ENCODE peak calls at places on chromosome 15, in ten cellular contexts. U is A549, E is sigmoid colon, S is stomach, A is SK-N-SH, Z is K562, R is HepG2, C is ovary, K is upper lobe of left lung, W is H1. L is an unnamed sample. For H3K4me1, the result is how much of the 10 kb centered on the place peaks cover.

GRCh38 chr15:42955518-42955917 is 34.9 kb upstream of the TTBK2 start:
- DNase-seq in E (no peak), C (no peak), K (no peak), W (no peak), A (no peak), R (no peak), U (no peak), Z (no peak), S (no peak), L (no peak)

GRCh38 chr15:82995938-82996337 is 9.9 kb downstream of the RAMAC start:
- DNase-seq in W (no peak), A (no peak), C (no peak), S (no peak), K (no peak), R (no peak), E (no peak), Z (no peak), U (no peak), L (no peak)

GRCh38 chr15:60115579-60116415 is 111.7 kb downstream of the FOXB1 start:
- DNase-seq in S (no peak), Z (no peak), R (no peak), A (no peak), C (no peak), W (no peak), K (no peak), U (no peak), E (no peak), L (no peak)

GRCh38 chr15:101089579-101090459 is 162.0 kb downstream of the CHSY1 start:
- DNase-seq in Z (no peak), C (no peak), S (no peak), W (no peak), K (no peak), R (no peak), E (no peak), U (no peak), A (no peak), L (no peak)

GRCh38 chr15:72117448-72117697 is 577 bp downstream of the MYO9A start:
- DNase-seq in W (peak), K (peak), E (peak), S (peak), Z (peak), U (peak), C (peak), R (peak), A (peak), L (peak)

GRCh38 chr15:99211926-99212325 is 37.5 kb downstream of the TTC23 start:
- DNase-seq in W (no peak), E (no peak), U (peak), S (no peak), R (no peak), A (no peak), K (no peak), Z (no peak), C (no peak), L (no peak)

GRCh38 chr15:99873451-99873850 is 140.2 kb upstream of the LYSMD4 start:
- DNase-seq in Z (no peak), R (no peak), A (no peak), C (no peak), S (no peak), E (no peak), U (no peak), K (no peak), W (no peak), L (no peak)

GRCh38 chr15:25874379-25874778 is 11.3 kb upstream of the ATP10A start:
- DNase-seq in E (no peak), R (no peak), S (no peak), K (no peak), C (no peak), A (no peak), U (no peak), W (no peak), Z (no peak), L (no peak)

GRCh38 chr15:60854858-60855568 is 374.1 kb downstream of the RORA start:
- DNase-seq in Z (no peak), R (no peak), E (no peak), W (no peak), A (no peak), U (no peak), K (no peak), S (no peak), C (no peak), L (no peak)

GRCh38 chr15:74291101-74292071 is 55.3 kb downstream of the CCDC33 start:
- DNase-seq in R (peak), C (peak), Z (peak), W (peak), K (peak), E (peak), S (peak), A (peak), U (peak), L (peak)

GRCh38 chr15:65791335-65792129 is 561 bp downstream of the DENND4A start:
- DNase-seq in A (no peak), S (peak), K (peak), W (no peak), U (peak), R (peak), E (peak), C (peak), Z (no peak), L (peak)

GRCh38 chr15:75673426-75674247 is 25.9 kb downstream of the SNX33 start:
- DNase-seq in Z (no peak), C (peak), A (no peak), R (no peak), S (peak), K (peak), U (no peak), E (peak), W (no peak), L (peak)

GRCh38 chr15:71302861-71303410 is 187.7 kb downstream of the THSD4 start:
- DNase-seq in E (no peak), Z (no peak), W (no peak), K (no peak), C (no peak), A (no peak), S (no peak), R (no peak), U (no peak), L (no peak)

GRCh38 chr15:99054025-99054387 is 46.4 kb upstream of the PGPEP1L start:
- DNase-seq in R (no peak), W (no peak), C (no peak), A (no peak), Z (no peak), K (no peak), U (no peak), S (no peak), E (no peak), L (no peak)

GRCh38 chr15:101647251-101647650 is 4.9 kb downstream of the TM2D3 start:
- DNase-seq in Z (no peak), K (no peak), E (no peak), W (no peak), R (no peak), S (no peak), U (peak), C (no peak), A (peak), L (no peak)

GRCh38 chr15:92848464-92848851 is 51.7 kb upstream of the CHD2 start:
- DNase-seq in U (no peak), E (no peak), C (no peak), W (no peak), R (no peak), A (no peak), S (no peak), K (no peak), Z (no peak), L (no peak)

GRCh38 chr15:92847841-92848240 is 52.3 kb upstream of the CHD2 start:
- DNase-seq in E (no peak), U (no peak), C (no peak), A (no peak), R (no peak), K (no peak), W (no peak), Z (no peak), S (no peak), L (no peak)

GRCh38 chr15:92848852-92849598 is 51.1 kb upstream of the CHD2 start:
- DNase-seq in U (no peak), E (no peak), R (no peak), A (no peak), Z (peak), W (no peak), C (no peak), S (no peak), K (no peak), L (no peak)

DNA sequence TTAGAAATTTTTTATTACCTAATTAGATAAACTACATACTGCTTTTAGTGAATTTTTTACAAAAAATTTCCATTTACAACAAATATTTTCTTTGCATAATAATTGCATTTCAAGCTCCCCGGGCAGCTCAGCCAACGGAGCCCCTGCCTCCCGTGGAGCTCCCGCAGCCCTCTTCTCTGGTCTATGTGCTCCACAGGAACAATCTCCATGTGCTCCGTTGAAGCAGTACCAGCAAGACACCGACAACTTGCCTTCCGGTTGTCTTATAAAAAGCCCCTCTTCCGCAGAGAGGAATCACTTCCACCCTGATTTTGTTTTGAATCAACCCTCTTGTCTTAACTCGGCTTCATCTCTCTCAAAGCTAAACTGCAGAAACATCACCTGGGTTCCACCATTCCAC is 46.9 kb upstream of the CHD2 start:
- DNase-seq in E (no peak), C (no peak), S (no peak), K (no peak), R (no peak), W (no peak), Z (no peak), A (no peak), U (no peak), L (no peak)
- TF ChIP-seq EP300 in E (no peak), C (no peak), S (no peak), K (no peak), R (no peak), W (no peak), Z (no peak), A (no peak), U (no peak), L (no peak)

GRCh38 chr15:37019479-37020433 is 80.6 kb downstream of the MEIS2 start:
- DNase-seq in E (no peak), U (no peak), Z (no peak), C (peak), A (peak), R (peak), W (no peak), K (peak), S (peak), L (no peak)
- H3K27ac ChIP-seq in E (peak), U (no peak), Z (peak), C (peak), A (peak), R (peak), W (no peak), K (no peak), S (peak), L (peak)

GRCh38 chr15:85582076-85582718 is 201.8 kb downstream of the AKAP13 start:
- DNase-seq in W (no peak), A (no peak), Z (no peak), C (no peak), S (peak), R (no peak), K (peak), E (no peak), U (no peak), L (peak)

GRCh38 chr15:85580914-85581313 is 200.5 kb downstream of the AKAP13 start:
- DNase-seq in R (no peak), U (peak), K (peak), S (peak), A (no peak), W (no peak), E (no peak), Z (no peak), C (no peak), L (peak)

GRCh38 chr15:85582719-85583089 is 202.3 kb downstream of the AKAP13 start:
- DNase-seq in R (no peak), C (peak), E (peak), K (peak), U (no peak), W (no peak), Z (peak), S (peak), A (peak), L (peak)

GRCh38 chr15:85579957-85580694 is 199.7 kb downstream of the AKAP13 start:
- DNase-seq in Z (no peak), A (no peak), R (no peak), U (peak), W (no peak), K (peak), E (peak), S (peak), C (no peak), L (peak)

DNA sequence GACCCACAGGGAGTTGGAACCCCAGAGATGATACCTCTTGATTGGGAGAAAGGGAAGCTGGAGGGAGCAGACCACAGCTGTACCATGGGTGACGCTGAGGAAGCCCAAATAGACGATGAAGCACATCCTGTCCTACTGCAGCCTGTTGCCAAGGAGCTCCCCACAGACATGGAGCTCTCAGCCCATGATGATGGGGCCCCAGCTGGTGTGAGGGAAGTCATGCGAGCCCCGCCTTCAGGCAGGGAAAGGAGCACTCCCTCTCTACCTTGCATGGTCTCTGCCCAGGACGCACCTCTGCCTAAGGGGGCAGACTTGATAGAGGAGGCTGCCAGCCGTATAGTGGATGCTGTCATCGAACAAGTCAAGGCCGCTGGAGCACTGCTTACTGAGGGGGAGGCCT is 201.1 kb downstream of the AKAP13 start:
- DNase-seq in W (no peak), E (peak), Z (no peak), A (no peak), S (peak), K (peak), C (no peak), R (no peak), U (no peak), L (peak)
- H3K4me1 ChIP-seq in W (under half), E (under half), Z (under half), A (under half), S (half or more), K (half or more), C (under half), R (under half), U (half or more), L (half or more)

GRCh38 chr15:78060232-78060631 is 17.3 kb downstream of the TBC1D2B start:
- DNase-seq in C (no peak), W (no peak), Z (no peak), S (no peak), R (no peak), E (no peak), A (no peak), U (no peak), K (no peak), L (no peak)
- TF ChIP-seq EP300 in C (no peak), W (no peak), Z (no peak), S (no peak), R (no peak), E (no peak), A (no peak), U (no peak), K (no peak), L (no peak)

GRCh38 chr15:63601727-63602185 is 4.6 kb downstream of the FBXL22 start:
- DNase-seq in S (no peak), W (no peak), E (no peak), C (no peak), U (no peak), Z (no peak), A (peak), R (no peak), K (no peak), L (peak)
- H3K27ac ChIP-seq in S (peak), W (no peak), E (peak), C (no peak), U (peak), Z (no peak), A (no peak), R (no peak), K (peak), L (peak)

GRCh38 chr15:52078197-52078875 is 34.2 kb downstream of the BCL2L10 start:
- DNase-seq in Z (no peak), W (no peak), U (peak), C (no peak), K (no peak), E (no peak), R (peak), S (no peak), A (no peak), L (no peak)
- H3K4me1 ChIP-seq in Z (under half), W (under half), U (under half), C (under half), K (under half), E (under half), R (under half), S (under half), A (under half), L (under half)

GRCh38 chr15:69491051-69491505 is 38.5 kb downstream of the RPLP1 start:
- DNase-seq in W (no peak), C (no peak), K (no peak), Z (no peak), S (no peak), A (no peak), E (peak), R (no peak), U (no peak), L (no peak)
- TF ChIP-seq EP300 in W (no peak), C (no peak), K (no peak), Z (no peak), S (no peak), A (no peak), E (no peak), R (no peak), U (no peak), L (no peak)